ENCODE peak calls at places on chromosomes 12 and 14, in four cellular contexts. T is K562, N is HCT116, K is HepG2. R is an unnamed sample. For H3K36me3, the result is how much of the 10 kb centered on the place peaks cover.

GRCh38 chr12:31589896-31590729 is 823 bp downstream of the DENND5B start:
- DNase-seq in K (peak), T (peak), N (peak), R (peak)

GRCh38 chr12:58583541-58583940 is 336.8 kb downstream of the LRIG3 start:
- DNase-seq in T (no peak), K (no peak), N (no peak), R (no peak)

GRCh38 chr14:104443391-104444158 is 136.0 kb upstream of the C14orf180 start:
- DNase-seq in T (no peak), K (no peak), N (no peak), R (no peak)

GRCh38 chr12:56220611-56221232 is 1.0 kb downstream of the RNF41 start:
- DNase-seq in T (no peak), K (no peak), N (no peak), R (no peak)

GRCh38 chr12:80400591-80400991 is 43.4 kb upstream of the PTPRQ start:
- DNase-seq in T (no peak), N (no peak), K (no peak), R (no peak)

GRCh38 chr12:16610006-16610520 is 4.1 kb upstream of the LMO3 start:
- DNase-seq in T (no peak), K (no peak), N (no peak), R (no peak)

GRCh38 chr12:79402626-79403025 is 288.1 kb downstream of the PAWR start:
- DNase-seq in N (no peak), K (no peak), T (no peak), R (no peak)

GRCh38 chr12:93203361-93203760 is 174.4 kb upstream of the NUDT4 start:
- DNase-seq in K (no peak), N (no peak), T (no peak), R (no peak)

GRCh38 chr12:115324949-115325638 is 641.1 kb upstream of the TBX3 start:
- DNase-seq in N (no peak), T (no peak), K (no peak), R (no peak)

GRCh38 chr12:57149309-57149900 is 2.0 kb upstream of the LRP1-AS start:
- DNase-seq in K (peak), N (no peak), T (no peak), R (no peak)

GRCh38 chr12:124764451-124764850 is 99.2 kb downstream of the SCARB1 start:
- DNase-seq in N (no peak), T (peak), K (no peak), R (no peak)

GRCh38 chr12:22653075-22653474 is 28.1 kb downstream of the ETNK1 start:
- DNase-seq in T (no peak), N (no peak), K (no peak), R (no peak)

GRCh38 chr14:81198651-81199050 is 22.1 kb downstream of the GTF2A1 start:
- DNase-seq in K (no peak), T (no peak), N (no peak), R (no peak)

GRCh38 chr12:95951515-95951914 is 8.4 kb downstream of the AMDHD1 start:
- DNase-seq in K (no peak), N (no peak), T (no peak), R (no peak)

GRCh38 chr14:95143813-95144620 is 13.3 kb downstream of the DICER1 start:
- DNase-seq in K (no peak), T (no peak), N (no peak), R (no peak)

GRCh38 chr14:82657186-82657675 is 1123.6 kb upstream of the SEL1L start:
- DNase-seq in N (no peak), K (no peak), T (no peak), R (no peak)

GRCh38 chr12:74538491-74539258 is 1.0 kb downstream of the ATXN7L3B start:
- DNase-seq in T (peak), K (no peak), N (no peak), R (no peak)

GRCh38 chr12:56110571-56110970 is 5.9 kb upstream of the RPL41 start:
- DNase-seq in N (no peak), K (no peak), T (no peak), R (no peak)

DNA sequence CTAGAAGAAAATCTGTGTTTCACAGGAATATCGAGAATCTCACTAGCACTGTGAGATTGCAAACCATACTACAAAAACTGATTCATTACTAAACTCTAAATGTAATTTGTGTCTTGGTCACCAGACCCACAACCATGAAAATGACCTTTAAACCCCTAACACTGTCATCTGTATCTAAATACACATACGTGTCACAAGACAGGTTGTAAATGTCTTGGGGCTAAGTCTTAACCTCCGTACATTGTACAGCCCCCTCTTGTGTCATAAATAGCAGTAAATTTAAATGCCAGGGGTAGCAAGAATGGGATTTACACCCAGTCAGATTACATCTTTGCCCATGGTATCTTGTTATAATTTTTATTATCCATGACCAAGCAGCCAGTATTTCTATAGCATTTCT is 117.3 kb downstream of the GPR135 start:
- DNase-seq in N (no peak), T (no peak), K (no peak), R (no peak)
- TF ChIP-seq TCF7L2 in N (no peak), T (no peak), K (no peak), R (no peak)

DNA sequence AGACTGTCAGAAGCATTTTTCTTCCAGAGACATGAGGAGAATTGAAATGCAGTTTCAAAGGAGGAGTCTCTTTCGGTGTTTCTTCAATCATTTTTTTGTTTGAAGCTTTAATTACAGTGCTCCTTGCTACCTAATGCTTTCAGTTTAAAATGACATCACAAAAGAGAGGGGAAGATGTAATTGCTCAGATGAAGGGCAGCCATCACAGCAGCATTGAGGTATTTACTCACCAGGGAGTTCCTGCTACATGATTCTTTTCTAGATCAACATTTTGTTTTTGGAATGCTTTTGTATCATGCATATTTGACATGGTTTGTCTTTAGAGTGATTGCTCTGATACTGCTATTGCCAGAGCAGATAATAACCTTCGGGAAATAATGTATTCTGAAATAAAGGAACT is 28.6 kb downstream of the FLRT2 start:
- DNase-seq in T (no peak), K (no peak), N (no peak), R (no peak)
- H3K36me3 ChIP-seq in T (under half), K (under half), N (under half), R (under half)

GRCh38 chr12:46370792-46371717 is 1.5 kb downstream of the SLC38A2 start:
- DNase-seq in N (no peak), T (peak), K (peak), R (no peak)

GRCh38 chr12:46371718-46372130 is 849 bp downstream of the SLC38A2 start:
- DNase-seq in T (peak), N (no peak), K (no peak), R (no peak)

GRCh38 chr12:46373303-46374182 is 970 bp upstream of the SLC38A2 start:
- DNase-seq in N (no peak), T (peak), K (peak), R (no peak)

GRCh38 chr12:46372852-46373302 is 304 bp upstream of the SLC38A2 start:
- DNase-seq in T (peak), K (no peak), N (no peak), R (no peak)

DNA sequence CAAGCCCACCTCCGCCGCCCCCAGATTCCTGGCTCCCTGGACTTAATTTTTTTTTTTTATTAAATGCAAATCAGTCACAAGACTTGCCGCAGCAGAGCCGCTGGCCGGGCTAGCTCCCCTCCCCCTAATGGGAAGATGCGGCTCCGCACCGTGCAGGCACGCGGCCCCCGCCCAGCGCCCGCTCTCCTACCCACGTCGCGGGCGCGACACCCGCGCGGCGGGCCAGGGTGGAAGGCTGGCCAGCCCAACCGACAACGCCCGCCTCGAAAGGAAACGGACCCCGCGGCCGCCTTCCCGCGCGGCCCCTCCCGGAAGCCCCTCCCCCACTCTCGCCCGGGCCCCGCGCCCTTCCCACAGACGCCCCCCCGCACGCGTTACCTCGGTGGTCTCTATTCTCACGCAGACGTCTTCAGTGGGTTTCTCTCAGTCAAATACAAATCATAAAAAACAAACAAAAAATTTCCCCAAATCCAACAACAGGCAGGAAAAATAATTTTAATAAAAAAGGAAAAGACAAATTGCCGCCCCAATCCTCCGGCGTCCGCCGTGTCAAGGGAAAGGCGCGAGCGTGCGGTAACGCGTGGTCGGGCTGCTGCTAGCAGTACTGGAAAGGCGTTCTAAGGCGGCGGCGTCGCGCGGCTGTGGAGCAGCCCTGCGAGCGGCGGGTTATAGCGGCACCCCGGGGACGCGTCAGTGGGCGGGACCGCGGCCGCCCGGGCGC is at the start of gene SLC38A2:
- DNase-seq in N (peak), K (peak), T (peak), R (no peak)
- TF ChIP-seq TCF7L2 in N (peak), K (no peak), T (no peak), R (no peak)

GRCh38 chr14:63874223-63874622 is 21.4 kb downstream of the SYNE2 start:
- DNase-seq in K (no peak), N (no peak), T (no peak), R (no peak)
- H3K36me3 ChIP-seq in K (under half), N (under half), T (under half), R (under half)

DNA sequence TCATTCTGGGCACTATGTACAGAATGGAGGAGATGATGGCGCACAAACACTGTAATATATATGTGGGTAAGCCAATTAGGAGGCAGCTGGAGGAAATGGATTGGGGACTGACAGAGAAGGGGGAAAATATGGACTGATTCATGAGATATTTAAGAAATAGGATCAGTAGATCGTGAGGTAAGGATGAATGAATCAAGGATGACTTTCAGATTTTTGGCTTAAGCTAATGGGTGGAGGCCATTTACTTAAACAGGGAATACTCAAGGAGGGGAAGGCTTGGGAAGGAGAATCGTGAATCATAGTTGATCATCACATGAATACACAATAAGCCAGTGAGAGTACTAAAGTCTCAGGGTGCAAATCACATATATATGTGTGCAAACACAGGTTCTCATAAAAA is 11.2 kb upstream of the GNPNAT1 start:
- DNase-seq in N (no peak), K (no peak), T (no peak), R (no peak)
- TF ChIP-seq TCF7L2 in N (no peak), K (no peak), T (no peak), R (no peak)

GRCh38 chr12:76368230-76368629 is 20.0 kb upstream of the BBS10 start:
- DNase-seq in K (no peak), T (no peak), N (no peak), R (no peak)

GRCh38 chr12:76360316-76360715 is 12.1 kb upstream of the BBS10 start:
- DNase-seq in T (no peak), N (no peak), K (no peak), R (no peak)

GRCh38 chr12:76366163-76366562 is 17.9 kb upstream of the BBS10 start:
- DNase-seq in K (no peak), T (no peak), N (no peak), R (no peak)
- H3K36me3 ChIP-seq in K (under half), T (under half), N (under half), R (under half)